ENCODE peak calls at places on chromosomes 6 and 20, in six cellular contexts. R, B, M, I, Z and A are unnamed samples.

GRCh38 chr6:145603424-145603833 is 131.9 kb downstream of the EPM2A start:
- DNase-seq in R (no peak), M (no peak), B (no peak), Z (no peak), I (no peak), A (no peak)

GRCh38 chr6:158369241-158369640 is 57.0 kb downstream of the TULP4 start:
- DNase-seq in I (no peak), B (no peak), R (no peak), Z (no peak), M (no peak), A (no peak)

GRCh38 chr20:41544472-41544871 is 73.7 kb downstream of the CHD6 start:
- DNase-seq in B (no peak), M (no peak), R (no peak), Z (no peak), I (no peak), A (no peak)

GRCh38 chr6:144583614-144583954 is 298.4 kb downstream of the UTRN start:
- DNase-seq in B (no peak), I (peak), Z (no peak), M (no peak), R (no peak), A (no peak)

GRCh38 chr6:120996340-120996739 is 337.9 kb downstream of the TBC1D32 start:
- DNase-seq in M (no peak), R (no peak), Z (no peak), I (no peak), B (no peak), A (no peak)

GRCh38 chr20:605237-605636 is 4.9 kb downstream of the TCF15 start:
- DNase-seq in B (no peak), R (peak), M (no peak), I (no peak), Z (no peak), A (no peak)

GRCh38 chr6:156976144-156977088 is 199.2 kb downstream of the ARID1B start:
- DNase-seq in I (no peak), B (no peak), M (no peak), R (no peak), Z (no peak), A (no peak)

GRCh38 chr6:52610745-52611355 is 34.0 kb upstream of the TRAM2 start:
- DNase-seq in R (peak), B (no peak), I (no peak), Z (peak), M (peak), A (no peak)

GRCh38 chr6:2047855-2048254 is 197.6 kb downstream of the GMDS start:
- DNase-seq in B (no peak), I (no peak), R (no peak), M (peak), Z (no peak), A (no peak)

GRCh38 chr20:58438970-58439808 is 50.2 kb downstream of the VAPB start:
- DNase-seq in B (no peak), R (no peak), Z (no peak), M (no peak), I (no peak), A (no peak)

GRCh38 chr6:10316327-10316726 is 98.5 kb downstream of the TFAP2A start:
- DNase-seq in R (no peak), I (peak), Z (peak), B (no peak), M (peak), A (no peak)

GRCh38 chr6:150667977-150668716 is 68.5 kb downstream of the PLEKHG1 start:
- DNase-seq in B (peak), M (peak), Z (peak), I (peak), R (peak), A (no peak)

GRCh38 chr20:9592419-9592818 is 78.0 kb downstream of the LAMP5 start:
- DNase-seq in Z (no peak), I (no peak), R (no peak), B (no peak), M (no peak), A (no peak)

GRCh38 chr6:25122001-25122400 is 157.2 kb upstream of the CARMIL1 start:
- DNase-seq in B (no peak), M (peak), R (peak), Z (peak), I (peak), A (no peak)

GRCh38 chr20:48682529-48683385 is 145.0 kb downstream of the PREX1 start:
- DNase-seq in M (peak), B (peak), R (peak), I (no peak), Z (peak), A (peak)

GRCh38 chr20:46240065-46240464 is 68.2 kb downstream of the CDH22 start:
- DNase-seq in Z (no peak), B (no peak), R (no peak), M (no peak), I (no peak), A (no peak)

GRCh38 chr6:165218816-165219215 is 90.6 kb downstream of the C6orf118 start:
- DNase-seq in B (no peak), R (no peak), Z (no peak), M (no peak), I (no peak), A (no peak)

GRCh38 chr6:134822920-134823430 is 126.9 kb downstream of the ALDH8A1 start:
- DNase-seq in Z (peak), R (peak), M (peak), B (peak), I (peak), A (peak)

GRCh38 chr20:13449868-13450441 is 188.8 kb downstream of the TASP1 start:
- DNase-seq in I (no peak), R (no peak), M (peak), Z (peak), B (no peak), A (no peak)

GRCh38 chr20:17725094-17725835 is 25.5 kb downstream of the BANF2 start:
- DNase-seq in R (no peak), B (no peak), M (no peak), Z (no peak), I (no peak), A (no peak)

GRCh38 chr6:70299456-70299855 is 3.4 kb downstream of the COL9A1 start:
- DNase-seq in B (no peak), M (peak), R (peak), Z (peak), I (peak), A (no peak)

GRCh38 chr20:49272654-49273053 is 5.2 kb downstream of the ZNFX1 start:
- DNase-seq in I (no peak), M (no peak), Z (no peak), R (no peak), B (no peak), A (no peak)

GRCh38 chr20:13873814-13874213 is 89.0 kb downstream of the NDUFAF5 start:
- DNase-seq in Z (no peak), R (no peak), I (no peak), B (no peak), M (no peak), A (peak)

GRCh38 chr6:2376429-2377355 is 131.3 kb upstream of the GMDS start:
- DNase-seq in I (no peak), Z (peak), R (no peak), M (peak), B (no peak), A (no peak)

GRCh38 chr6:107290491-107290890 is 168.9 kb downstream of the PDSS2 start:
- DNase-seq in R (peak), Z (no peak), I (peak), B (no peak), M (no peak), A (no peak)

GRCh38 chr6:53866231-53866630 is 71.4 kb downstream of the LRRC1 start:
- DNase-seq in M (peak), B (no peak), R (no peak), Z (no peak), I (no peak), A (no peak)

GRCh38 chr20:47905628-47906487 is 120.6 kb upstream of the SULF2 start:
- DNase-seq in Z (no peak), I (no peak), B (no peak), R (no peak), M (no peak), A (no peak)

GRCh38 chr20:47067776-47068175 is 173.1 kb downstream of the EYA2 start:
- DNase-seq in Z (no peak), M (peak), B (no peak), I (no peak), R (no peak), A (no peak)

GRCh38 chr6:10633216-10633615 is 61.2 kb downstream of the C6orf52 start:
- DNase-seq in R (peak), B (no peak), I (peak), Z (peak), M (peak), A (no peak)

GRCh38 chr6:18444176-18444575 is 57.0 kb downstream of the RNF144B start:
- DNase-seq in M (peak), B (no peak), I (no peak), R (no peak), Z (no peak), A (no peak)

GRCh38 chr6:146289816-146290588 is 253.6 kb upstream of the RAB32 start:
- DNase-seq in R (no peak), B (no peak), M (peak), I (peak), Z (peak), A (no peak)

GRCh38 chr6:96794980-96795379 is 42.3 kb downstream of the GPR63 start:
- DNase-seq in R (no peak), I (peak), Z (peak), M (peak), B (no peak), A (no peak)

GRCh38 chr6:28809947-28810654 is 113.7 kb downstream of the TRIM27 start:
- DNase-seq in B (no peak), R (peak), Z (peak), M (no peak), I (peak), A (peak)

GRCh38 chr20:48603116-48603818 is 224.5 kb downstream of the PREX1 start:
- DNase-seq in B (no peak), Z (no peak), I (no peak), M (no peak), R (peak), A (peak)

GRCh38 chr6:251920-252319 is 40.4 kb upstream of the DUSP22 start:
- DNase-seq in B (no peak), R (no peak), M (no peak), Z (no peak), I (no peak), A (no peak)

DNA sequence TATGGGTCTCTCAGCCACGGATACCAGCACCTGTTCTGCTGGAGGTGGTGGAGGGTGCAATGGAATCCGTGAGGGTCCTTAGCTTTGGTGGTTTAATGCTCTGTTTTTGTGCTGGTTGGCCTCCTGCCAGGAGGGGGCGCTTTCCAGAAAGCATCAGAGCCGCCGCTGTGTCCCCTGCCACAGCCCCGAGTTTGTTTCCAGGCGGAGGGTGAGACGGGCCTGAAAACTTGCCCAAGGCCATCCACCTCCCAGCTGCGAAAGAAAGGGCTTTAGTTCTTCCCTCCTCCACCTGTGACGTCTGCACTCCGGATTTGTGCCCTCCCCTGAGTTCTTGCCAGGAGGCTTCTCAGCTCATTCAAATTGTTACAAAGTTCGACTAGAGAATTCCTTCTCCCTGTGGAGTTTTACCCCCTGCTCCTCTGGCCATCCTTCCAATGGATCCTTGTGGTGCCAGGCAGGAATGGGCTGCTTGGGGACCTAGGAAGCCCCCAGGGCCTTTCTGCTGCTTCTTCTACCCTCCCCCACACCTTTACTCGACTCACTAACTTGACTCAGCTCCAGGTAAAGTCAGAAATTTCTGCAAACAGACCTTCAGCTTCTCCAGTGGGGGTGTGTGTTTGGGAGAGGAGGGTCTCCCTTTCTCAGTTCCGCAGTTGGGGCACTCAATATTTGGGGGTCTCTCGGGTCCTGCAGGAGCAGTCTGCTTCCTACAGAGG is 873.7 kb downstream of the KIF16B start:
- DNase-seq in B (no peak), I (peak), M (no peak), R (peak), Z (no peak), A (peak)
- H3K9ac ChIP-seq in B (no peak), I (no peak), M (no peak), R (no peak), Z (no peak), A (no peak)

GRCh38 chr20:62472020-62472342 is 3.8 kb downstream of the GATA5 start:
- DNase-seq in B (no peak), Z (no peak), M (no peak), I (no peak), R (no peak), A (no peak)

GRCh38 chr20:62473717-62474584 is 1.8 kb downstream of the GATA5 start:
- DNase-seq in Z (no peak), M (no peak), I (no peak), B (no peak), R (peak), A (peak)

GRCh38 chr20:62473200-62473585 is 2.6 kb downstream of the GATA5 start:
- DNase-seq in I (no peak), Z (no peak), R (no peak), B (no peak), M (no peak), A (no peak)

GRCh38 chr20:62474585-62475026 is 1.2 kb downstream of the GATA5 start:
- DNase-seq in I (no peak), B (no peak), M (no peak), Z (no peak), R (no peak), A (no peak)

GRCh38 chr20:62472343-62473199 is 3.2 kb downstream of the GATA5 start:
- DNase-seq in B (no peak), R (no peak), I (no peak), Z (no peak), M (no peak), A (no peak)
- H2AK5ac ChIP-seq in B (peak), R (no peak), I (no peak), Z (no peak), M (no peak), A (no peak)

DNA sequence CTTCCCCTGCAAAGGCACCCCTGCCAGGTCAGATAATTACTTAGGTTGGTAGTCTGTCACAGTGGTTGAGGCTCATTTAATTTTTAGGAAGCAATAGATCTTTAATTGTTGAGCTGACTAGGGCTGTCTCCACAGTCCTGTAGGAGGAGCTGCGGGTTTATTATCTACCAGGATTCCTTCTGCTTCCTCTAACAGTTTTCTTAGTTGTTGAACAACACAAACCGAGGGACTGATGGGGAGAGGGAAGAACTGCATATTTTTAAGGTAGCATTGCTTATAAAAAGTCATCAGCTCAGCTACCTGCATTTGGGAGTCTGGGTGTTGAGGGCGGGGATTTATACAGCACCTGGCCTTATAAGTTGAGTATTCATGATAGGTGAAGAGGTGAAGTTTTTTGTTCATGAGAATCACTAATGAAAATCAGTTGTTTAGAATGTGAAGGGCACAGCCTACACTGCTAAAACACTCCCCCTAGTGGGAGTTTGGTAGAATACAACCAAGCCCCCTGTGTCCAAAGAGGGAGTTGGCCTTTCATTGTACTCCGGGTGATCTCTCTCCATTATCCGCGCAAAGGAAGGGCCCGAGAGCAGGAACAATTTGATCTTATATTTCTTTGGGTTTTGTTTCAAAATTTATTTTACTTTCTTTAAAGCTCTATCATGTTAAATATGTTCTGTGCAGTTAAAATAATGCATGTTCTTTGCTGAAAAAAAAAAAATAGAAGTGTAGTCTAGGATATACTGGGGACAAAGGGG is 69.6 kb downstream of the SSR1 start:
- DNase-seq in Z (peak), M (peak), R (peak), I (peak), B (peak), A (peak)
- H3K9ac ChIP-seq in Z (peak), M (peak), R (no peak), I (no peak), B (no peak), A (no peak)

DNA sequence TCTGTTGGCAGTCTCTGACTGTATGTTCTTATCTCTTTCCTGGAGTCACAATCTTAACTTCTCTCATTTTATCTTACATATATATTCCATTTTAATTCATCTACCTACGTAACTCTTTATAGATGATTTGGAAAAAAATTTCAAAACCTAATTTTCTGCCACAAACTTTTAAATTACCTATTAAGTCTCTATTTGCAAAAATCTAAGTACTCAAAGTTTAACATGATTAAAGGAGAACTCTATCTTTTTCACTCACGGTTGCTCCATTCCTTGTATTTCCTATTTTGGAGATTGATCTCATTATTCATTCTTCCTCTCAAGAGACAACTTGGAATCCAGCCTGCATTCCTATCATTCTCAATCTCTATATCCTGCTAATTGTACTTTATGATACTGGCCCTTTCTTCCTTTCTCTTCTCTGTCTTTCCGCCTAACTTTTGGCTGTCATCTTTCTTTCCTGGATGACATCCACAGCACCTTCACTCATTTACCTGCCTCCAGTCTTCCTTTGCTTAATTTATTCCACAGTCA is 1071.1 kb upstream of the CITED2 start:
- DNase-seq in M (peak), R (peak), Z (no peak), I (peak), B (no peak), A (no peak)
- H2AK5ac ChIP-seq in M (peak), R (no peak), Z (no peak), I (no peak), B (no peak), A (no peak)

GRCh38 chr6:109447878-109448555 is 7.5 kb downstream of the SMPD2 start:
- DNase-seq in M (no peak), B (no peak), Z (no peak), I (no peak), R (peak), A (no peak)

GRCh38 chr6:109449789-109450673 is 5.5 kb downstream of the MICAL1 start:
- DNase-seq in M (no peak), B (no peak), R (no peak), Z (no peak), I (no peak), A (no peak)

GRCh38 chr6:109449064-109449788 is 6.3 kb downstream of the MICAL1 start:
- DNase-seq in R (no peak), M (no peak), I (no peak), Z (no peak), B (no peak), A (no peak)

GRCh38 chr6:109447087-109447486 is 6.6 kb downstream of the SMPD2 start:
- DNase-seq in I (no peak), Z (no peak), M (no peak), B (no peak), R (no peak), A (no peak)

DNA sequence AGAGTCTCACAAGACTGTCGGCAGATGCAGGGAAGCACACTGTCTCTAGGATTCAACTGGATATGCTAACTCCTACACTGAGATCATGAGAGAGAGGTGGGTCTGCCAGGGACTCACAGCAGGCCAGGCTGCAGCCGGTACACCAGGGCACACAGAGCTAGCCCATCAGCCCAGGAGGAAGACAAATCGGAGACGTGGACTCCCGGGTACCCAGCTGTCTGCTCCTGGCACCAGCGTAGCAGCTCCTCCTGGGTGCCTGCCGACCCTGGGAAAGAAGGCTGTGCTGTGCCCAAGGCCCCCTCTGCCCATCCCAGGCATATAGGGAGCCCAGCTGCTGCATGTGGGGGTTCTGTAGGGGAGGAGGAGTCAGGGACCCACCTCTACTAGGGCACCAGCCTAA is 7.0 kb downstream of the MICAL1 start:
- DNase-seq in B (no peak), I (no peak), R (no peak), M (no peak), Z (no peak), A (no peak)
- H3K9ac ChIP-seq in B (no peak), I (no peak), R (no peak), M (no peak), Z (no peak), A (no peak)